ENCODE peak calls at places on chromosomes 7 and 10, in nine cellular contexts. F is HT1080; W is stimulated activated CD8-positive, alpha-beta memory T cell treated with anti-CD3 and anti-CD28 coated beads, Interleukin-2, amount 100 ng/mL, for 1 hour; Y is left ventricle myocardium inferior; Q is left cardiac atrium; C is memory B cell; H is T-helper 22 cell; X is astrocyte of the spinal cord; M is pons. P is an unnamed sample.
A peak's percentile ranks its signal among the peaks of the same experiment; 100 is the strongest.

GRCh38 chr10:28179490-28180099 is 123.3 kb downstream of the MPP7 start:
- DNase-seq in Q (no peak), C (no peak), Y (no peak), F (peak; percentile 46), M (peak; percentile 65), W (no peak), H (peak; percentile 2), X (peak; percentile 75), P (peak; percentile 11)

GRCh38 chr7:259751-260405 is 30.1 kb upstream of the FOXL3 start:
- DNase-seq in M (no peak), X (no peak), H (no peak), Y (peak; percentile 14), Q (peak; percentile 10), C (no peak), F (no peak), W (no peak), P (no peak)

GRCh38 chr7:51249187-51249945 is 67.2 kb downstream of the COBL start:
- DNase-seq in W (no peak), F (peak; percentile 30), M (no peak), C (no peak), X (no peak), Y (no peak), H (no peak), Q (no peak), P (no peak)

GRCh38 chr7:105131890-105132289 is 117.9 kb downstream of the KMT2E start:
- DNase-seq in W (no peak), H (no peak), X (no peak), Q (no peak), F (no peak), C (no peak), Y (no peak), M (no peak), P (no peak)

GRCh38 chr10:62433181-62433692 is 59.1 kb downstream of the ZNF365 start:
- DNase-seq in M (peak; percentile 5), X (peak; percentile 97), H (peak; percentile 0), C (no peak), W (no peak), Q (peak; percentile 60), F (peak; percentile 98), Y (peak; percentile 27), P (peak; percentile 95)

GRCh38 chr7:140485463-140486265 is 6.4 kb upstream of the MKRN1 start:
- DNase-seq in Y (no peak), W (no peak), H (no peak), F (peak; percentile 9), Q (no peak), M (no peak), X (no peak), C (no peak), P (no peak)

GRCh38 chr7:152894295-152895170 is 135.0 kb downstream of the ACTR3B start:
- DNase-seq in X (no peak), Y (no peak), Q (no peak), W (no peak), F (no peak), C (peak; percentile 20), M (no peak), H (no peak), P (no peak)

GRCh38 chr7:75989726-75990388 is 4.5 kb downstream of the TMEM120A start:
- DNase-seq in Q (peak; percentile 71), X (no peak), Y (peak; percentile 65), W (no peak), F (no peak), H (no peak), M (no peak), C (no peak), P (no peak)

GRCh38 chr10:103241262-103242011 is 4.2 kb upstream of the RPEL1 start:
- DNase-seq in F (peak; percentile 78), W (no peak), Y (no peak), C (no peak), H (no peak), M (peak; percentile 28), Q (peak; percentile 22), X (peak; percentile 49), P (no peak)

GRCh38 chr10:17644485-17644964 is 574 bp downstream of the STAM start:
- DNase-seq in W (no peak), H (no peak), Q (no peak), X (peak; percentile 51), M (peak; percentile 56), Y (no peak), C (no peak), F (no peak), P (no peak)

GRCh38 chr10:118238573-118239240 is 103.4 kb downstream of the FAM204A start:
- DNase-seq in M (no peak), H (no peak), F (peak; percentile 37), W (no peak), X (no peak), Q (no peak), C (no peak), Y (no peak), P (no peak)

GRCh38 chr7:33940503-33940902 is 35.2 kb downstream of the BMPER start:
- DNase-seq in W (no peak), F (no peak), Q (no peak), Y (no peak), H (no peak), M (no peak), X (no peak), C (no peak), P (no peak)

GRCh38 chr10:104435822-104436221 is 82.2 kb downstream of the CFAP58 start:
- DNase-seq in W (no peak), C (no peak), H (no peak), X (no peak), Y (no peak), Q (no peak), M (no peak), F (peak; percentile 16), P (no peak)

GRCh38 chr7:39606352-39606751 is 17.0 kb upstream of the RALA start:
- DNase-seq in H (no peak), C (no peak), F (no peak), W (no peak), Y (no peak), M (no peak), Q (no peak), X (no peak), P (no peak)

GRCh38 chr10:126068357-126068756 is 172.0 kb downstream of the FANK1 start:
- DNase-seq in Q (no peak), H (no peak), X (no peak), W (no peak), F (no peak), M (no peak), Y (no peak), C (no peak), P (no peak)

GRCh38 chr7:158443688-158444483 is 143.7 kb downstream of the PTPRN2 start:
- DNase-seq in F (no peak), W (no peak), H (no peak), X (no peak), C (no peak), M (no peak), Q (no peak), Y (no peak), P (no peak)

GRCh38 chr7:84450802-84451201 is 256.2 kb upstream of the SEMA3A start:
- DNase-seq in F (no peak), X (no peak), H (no peak), M (no peak), C (no peak), Y (no peak), Q (no peak), W (no peak), P (no peak)

GRCh38 chr10:36880898-36881297 is 244.5 kb upstream of the ANKRD30A start:
- DNase-seq in Y (no peak), Q (no peak), C (no peak), X (peak; percentile 29), F (no peak), H (no peak), M (peak; percentile 26), W (no peak), P (peak; percentile 13)

GRCh38 chr7:140384894-140385650 is 13.3 kb downstream of the SLC37A3 start:
- DNase-seq in C (no peak), X (no peak), F (no peak), Q (no peak), Y (no peak), W (no peak), H (no peak), M (no peak), P (no peak)

GRCh38 chr7:73828107-73828803 is 2.5 kb upstream of the CLDN4 start:
- DNase-seq in M (no peak), Y (no peak), X (no peak), Q (no peak), C (no peak), W (no peak), F (peak; percentile 81), H (no peak), P (no peak)

GRCh38 chr7:94391716-94392390 is 2.8 kb upstream of the COL1A2 start:
- DNase-seq in Y (peak; percentile 43), M (no peak), C (no peak), X (peak; percentile 94), W (no peak), F (peak; percentile 60), Q (peak; percentile 28), H (no peak), P (peak; percentile 76)

GRCh38 chr7:5425507-5426225 is 2.0 kb upstream of the TNRC18 start:
- DNase-seq in Y (peak; percentile 71), C (peak; percentile 45), M (peak; percentile 88), X (peak; percentile 91), Q (peak; percentile 71), W (no peak), F (peak; percentile 83), H (no peak), P (no peak)

GRCh38 chr10:94194256-94194655 is 168.5 kb downstream of the NOC3L start:
- DNase-seq in X (peak; percentile 59), Q (no peak), Y (no peak), H (no peak), C (no peak), F (peak; percentile 80), M (no peak), W (no peak), P (peak; percentile 19)

GRCh38 chr10:60955957-60956425 is 12.0 kb upstream of the RHOBTB1 start:
- DNase-seq in F (peak; percentile 78), C (no peak), H (no peak), Y (no peak), X (peak; percentile 78), M (no peak), Q (no peak), W (no peak), P (no peak)

GRCh38 chr7:55052081-55052480 is 33.3 kb downstream of the EGFR start:
- DNase-seq in X (peak; percentile 74), Q (no peak), H (no peak), F (peak; percentile 88), M (no peak), W (no peak), Y (no peak), C (no peak), P (peak; percentile 76)

GRCh38 chr10:25743832-25744231 is 190.2 kb upstream of the MYO3A start:
- DNase-seq in W (no peak), M (no peak), X (no peak), H (no peak), Y (no peak), F (no peak), Q (no peak), C (no peak), P (no peak)

GRCh38 chr7:80960228-80960627 is 41.4 kb upstream of the SEMA3C start:
- DNase-seq in H (no peak), F (no peak), X (no peak), C (no peak), Q (no peak), W (no peak), Y (no peak), M (no peak), P (no peak)

GRCh38 chr10:78443900-78444571 is 410.4 kb downstream of the RPS24 start:
- DNase-seq in W (no peak), M (no peak), F (no peak), Q (no peak), H (no peak), C (no peak), X (no peak), Y (no peak), P (no peak)

GRCh38 chr10:132509506-132510173 is 27.9 kb upstream of the INPP5A start:
- DNase-seq in M (no peak), Y (no peak), C (no peak), H (no peak), W (no peak), X (no peak), Q (no peak), F (no peak), P (no peak)

GRCh38 chr10:92816106-92816505 is 32.2 kb upstream of the EXOC6 start:
- DNase-seq in Q (no peak), X (no peak), H (no peak), C (no peak), Y (no peak), F (peak; percentile 75), W (no peak), M (no peak), P (no peak)

P was measured in non-pigmented ciliary epithelial cell.